ENCODE peak calls at places on chromosome 12, in five cellular contexts. T is endothelial cell, E is NCI-H1417 treated with DMSO at 0.1 percent for 48 hours, Z is iris pigment epithelial cell, W is fibroblast of the aortic adventitia. H is an unnamed sample.

GRCh38 chr12:59874781-59875180 is 279.0 kb downstream of the SLC16A7 start:
- DNase-seq in E (no peak), T (no peak), Z (peak), W (no peak), H (no peak)

GRCh38 chr12:108854453-108855283 is 2.7 kb downstream of the SSH1 start:
- DNase-seq in Z (peak), E (no peak), T (no peak), W (peak), H (peak)

GRCh38 chr12:70831538-70831937 is 89.0 kb downstream of the PTPRR start:
- DNase-seq in E (no peak), T (no peak), W (peak), Z (peak), H (no peak)

GRCh38 chr12:96719671-96720362 is 187.2 kb upstream of the NEDD1 start:
- DNase-seq in E (peak), Z (peak), T (no peak), W (peak), H (peak)

GRCh38 chr12:53492830-53493609 is 6.2 kb downstream of the MAP3K12 start:
- DNase-seq in E (peak), Z (peak), T (peak), W (peak), H (peak)

GRCh38 chr12:14959126-14959440 is 2.3 kb downstream of the ARHGDIB start:
- DNase-seq in T (no peak), W (no peak), Z (no peak), E (no peak), H (no peak)

GRCh38 chr12:78559441-78559840 is 305.1 kb upstream of the SYT1 start:
- DNase-seq in W (peak), E (no peak), T (no peak), Z (peak), H (no peak)

GRCh38 chr12:74449872-74450271 is 87.8 kb upstream of the ATXN7L3B start:
- DNase-seq in T (no peak), W (no peak), E (no peak), Z (peak), H (peak)

GRCh38 chr12:26648584-26648983 is 184.4 kb downstream of the ITPR2 start:
- DNase-seq in T (no peak), W (peak), Z (peak), E (no peak), H (peak)

GRCh38 chr12:108683906-108684556 is 47.3 kb downstream of the CORO1C start:
- DNase-seq in E (no peak), Z (peak), T (no peak), W (no peak), H (no peak)

GRCh38 chr12:49552899-49553298 is 14.1 kb downstream of the KCNH3 start:
- DNase-seq in Z (no peak), T (no peak), W (no peak), E (no peak), H (no peak)

GRCh38 chr12:123388948-123389559 is 5.1 kb downstream of the KMT5A start:
- DNase-seq in E (no peak), Z (no peak), T (no peak), W (no peak), H (no peak)

GRCh38 chr12:108104657-108105056 is 24.4 kb upstream of the WSCD2 start:
- DNase-seq in Z (no peak), T (no peak), W (no peak), E (no peak), H (no peak)

GRCh38 chr12:70985850-70986249 is 65.3 kb upstream of the PTPRR start:
- DNase-seq in W (peak), Z (peak), E (no peak), T (no peak), H (no peak)

GRCh38 chr12:45324391-45324790 is 108.5 kb downstream of the ANO6 start:
- DNase-seq in W (no peak), E (no peak), Z (peak), T (no peak), H (peak)

GRCh38 chr12:108565976-108566375 is 3.6 kb downstream of the ISCU start:
- DNase-seq in T (no peak), E (peak), W (peak), Z (peak), H (peak)

GRCh38 chr12:89551747-89552146 is 25.9 kb upstream of the POC1B start:
- DNase-seq in T (no peak), W (no peak), Z (no peak), E (no peak), H (no peak)

GRCh38 chr12:132633901-132634300 is 15.3 kb downstream of the P2RX2 start:
- DNase-seq in T (no peak), E (no peak), Z (no peak), W (no peak), H (no peak)

GRCh38 chr12:71786840-71787239 is 32.2 kb downstream of the RAB21 start:
- DNase-seq in Z (no peak), T (no peak), W (no peak), E (no peak), H (no peak)

GRCh38 chr12:122669397-122670070 is 33.6 kb downstream of the HCAR2 start:
- DNase-seq in W (peak), Z (peak), T (no peak), E (no peak), H (peak)

GRCh38 chr12:96070670-96071279 is 35.4 kb upstream of the LTA4H start:
- DNase-seq in T (no peak), Z (no peak), E (no peak), W (peak), H (peak)

GRCh38 chr12:14880890-14881453 is 4.7 kb downstream of the MGP start:
- DNase-seq in T (no peak), E (no peak), W (no peak), Z (no peak), H (no peak)

GRCh38 chr12:57604454-57605307 is at the start of gene DTX3:
- DNase-seq in T (no peak), E (no peak), W (peak), Z (no peak), H (peak)

GRCh38 chr12:19819231-19819630 is 379.9 kb downstream of the AEBP2 start:
- DNase-seq in Z (no peak), T (no peak), W (peak), E (no peak), H (no peak)

GRCh38 chr12:1914116-1914911 is 4.1 kb downstream of the CACNA2D4 start:
- DNase-seq in Z (no peak), E (no peak), T (no peak), W (no peak), H (no peak)

GRCh38 chr12:26848156-26848825 is 15.3 kb upstream of the ITPR2 start:
- DNase-seq in W (peak), T (no peak), E (no peak), Z (peak), H (peak)

GRCh38 chr12:114668151-114668891 is 15.7 kb downstream of the TBX3 start:
- DNase-seq in T (peak), E (no peak), Z (peak), W (peak), H (peak)

GRCh38 chr12:99413751-99414150 is 233.8 kb upstream of the GARIN6 start:
- DNase-seq in W (no peak), Z (no peak), E (no peak), T (no peak), H (no peak)

GRCh38 chr12:85279449-85280137 is 427 bp upstream of the ALX1 start:
- DNase-seq in Z (peak), W (peak), T (peak), E (no peak), H (peak)

GRCh38 chr12:77968021-77968420 is 137.3 kb downstream of the NAV3 start:
- DNase-seq in Z (no peak), E (no peak), W (no peak), T (no peak), H (no peak)